ENCODE peak calls at places on chromosomes 2 and 18, in seven cellular contexts. Y is tibial artery; L is sigmoid colon; J is CD8-positive, alpha-beta T cell; I is upper lobe of right lung; U is dorsolateral prefrontal cortex; K is CD4-positive, CD25-positive, alpha-beta regulatory T cell. X is an unnamed sample.

GRCh38 chr2:104502904-104503303 is 351.0 kb upstream of the POU3F3 start:
- DNase-seq in J (no peak), U (peak; percentile 80), Y (no peak), L (no peak), I (no peak), K (no peak), X (no peak)

GRCh38 chr2:12317853-12318426 is 398.8 kb upstream of the TRIB2 start:
- DNase-seq in L (no peak), U (no peak), J (no peak), Y (peak; percentile 75), K (no peak), I (no peak), X (peak; percentile 42)

GRCh38 chr18:31801078-31801477 is 40.4 kb upstream of the SLC25A52 start:
- DNase-seq in I (no peak), K (no peak), L (no peak), U (no peak), Y (no peak), J (no peak), X (no peak)

GRCh38 chr2:222283634-222284033 is 15.2 kb downstream of the PAX3 start:
- DNase-seq in L (no peak), U (no peak), I (no peak), J (no peak), K (no peak), Y (no peak), X (no peak)

GRCh38 chr2:9967053-9967775 is 15.7 kb downstream of the GRHL1 start:
- DNase-seq in L (no peak), K (no peak), I (no peak), Y (no peak), J (no peak), U (no peak), X (no peak)

GRCh38 chr18:23277399-23277798 is 142.1 kb downstream of the CABLES1 start:
- DNase-seq in K (no peak), J (no peak), Y (no peak), L (no peak), U (no peak), I (no peak), X (no peak)

GRCh38 chr2:20201671-20202070 is 23.3 kb downstream of the SDC1 start:
- DNase-seq in L (no peak), K (no peak), U (no peak), Y (no peak), J (no peak), I (no peak), X (no peak)

GRCh38 chr2:136361521-136361920 is 243.6 kb upstream of the CXCR4 start:
- DNase-seq in L (no peak), Y (no peak), U (no peak), I (no peak), K (no peak), J (no peak), X (no peak)

GRCh38 chr2:84458436-84459027 is 548 bp downstream of the SUCLG1 start:
- DNase-seq in Y (peak; percentile 61), J (peak; percentile 4), K (peak; percentile 41), U (no peak), L (peak; percentile 70), I (no peak), X (peak; percentile 33)

GRCh38 chr2:104164721-104165252 is 689.1 kb upstream of the POU3F3 start:
- DNase-seq in L (no peak), U (no peak), K (no peak), J (no peak), Y (no peak), I (no peak), X (no peak)

GRCh38 chr2:3654464-3655225 is 3.4 kb upstream of the ALLC start:
- DNase-seq in Y (no peak), J (no peak), I (no peak), U (no peak), L (no peak), K (no peak), X (no peak)

GRCh38 chr18:9348079-9348671 is 13.6 kb downstream of the TWSG1 start:
- DNase-seq in K (no peak), I (no peak), U (no peak), J (no peak), L (no peak), Y (no peak), X (no peak)

GRCh38 chr2:217362290-217362689 is 502.4 kb upstream of the TNP1 start:
- DNase-seq in K (no peak), I (no peak), L (no peak), Y (no peak), J (no peak), U (no peak), X (no peak)
- H3K27ac ChIP-seq in K (no peak overlapping the region), I (peak overlapping the region; percentile 53), L (peak overlapping the region; percentile 86), Y (peak overlapping the region; percentile 78), J (no peak overlapping the region), U (no peak overlapping the region), X (no peak overlapping the region)

GRCh38 chr2:37582371-37582770 is 89.1 kb downstream of the CDC42EP3 start:
- DNase-seq in L (no peak), J (no peak), Y (no peak), U (no peak), K (no peak), I (no peak), X (no peak)

GRCh38 chr2:37585295-37585908 is 86.0 kb downstream of the CDC42EP3 start:
- DNase-seq in U (no peak), L (no peak), Y (no peak), K (peak; percentile 40), J (no peak), I (no peak), X (peak; percentile 30)

GRCh38 chr2:37583402-37583801 is 88.0 kb downstream of the CDC42EP3 start:
- DNase-seq in U (no peak), L (no peak), K (no peak), I (no peak), Y (no peak), J (no peak), X (no peak)

GRCh38 chr2:37582911-37583310 is 88.5 kb downstream of the CDC42EP3 start:
- DNase-seq in L (no peak), K (no peak), U (no peak), Y (no peak), I (no peak), J (no peak), X (no peak)

DNA sequence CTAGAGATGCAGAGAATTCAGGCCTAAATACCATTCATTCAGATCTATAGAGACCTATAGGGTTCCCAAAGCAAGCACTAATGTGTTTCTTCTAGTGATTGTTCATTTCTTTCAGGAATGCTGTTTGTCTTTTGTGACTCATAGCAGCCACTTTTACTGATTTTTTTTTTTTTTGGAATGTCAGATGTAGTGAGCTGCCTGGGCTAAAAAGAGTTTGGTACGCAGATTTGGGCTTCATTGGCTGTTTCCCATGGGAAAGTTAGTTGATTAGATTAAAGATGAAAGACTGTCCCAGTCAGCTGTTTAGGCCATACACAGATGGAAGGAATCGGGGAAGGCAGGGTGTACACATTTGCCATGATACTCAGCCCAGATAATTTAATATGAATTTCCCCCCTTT is 87.6 kb downstream of the CDC42EP3 start:
- DNase-seq in I (no peak), Y (no peak), J (no peak), K (no peak), U (no peak), L (no peak), X (no peak)
- H3K27ac ChIP-seq in I (no peak overlapping the region), Y (peak overlapping the region; percentile 68), J (no peak overlapping the region), K (no peak overlapping the region), U (no peak overlapping the region), L (peak overlapping the region; percentile 11), X (no peak overlapping the region)

GRCh38 chr18:54257015-54257414 is 12.3 kb upstream of the POLI start:
- DNase-seq in U (no peak), L (no peak), I (no peak), J (no peak), Y (no peak), K (no peak), X (no peak)

GRCh38 chr18:54255141-54255540 is 14.2 kb upstream of the POLI start:
- DNase-seq in L (no peak), K (no peak), J (no peak), I (no peak), Y (no peak), U (no peak), X (no peak)

GRCh38 chr18:54251606-54252400 is 17.5 kb upstream of the POLI start:
- DNase-seq in K (no peak), I (no peak), U (no peak), Y (no peak), J (no peak), L (no peak), X (no peak)

GRCh38 chr18:54250846-54251251 is 18.5 kb upstream of the POLI start:
- DNase-seq in K (peak; percentile 16), L (no peak), J (no peak), I (no peak), Y (no peak), U (no peak), X (no peak)

GRCh38 chr18:54254265-54254758 is 15.0 kb upstream of the POLI start:
- DNase-seq in Y (no peak), K (no peak), L (no peak), U (no peak), J (no peak), I (no peak), X (peak; percentile 76)
- H3K27ac ChIP-seq in Y (peak overlapping the region; percentile 3), K (no peak overlapping the region), L (no peak overlapping the region), U (no peak overlapping the region), J (no peak overlapping the region), I (no peak overlapping the region), X (peak overlapping the region; percentile 14)

GRCh38 chr2:54306561-54306960 is 50.5 kb upstream of the TSPYL6 start:
- DNase-seq in I (no peak), U (no peak), Y (no peak), K (no peak), L (no peak), J (no peak), X (no peak)
- H3K27ac ChIP-seq in I (no peak overlapping the region), U (no peak overlapping the region), Y (no peak overlapping the region), K (no peak overlapping the region), L (no peak overlapping the region), J (no peak overlapping the region), X (no peak overlapping the region)

X was measured in small intestine.